ENCODE peak calls at places on chromosomes 7 and 10, in five cellular contexts. B, M, H, R and U are unnamed samples.

GRCh38 chr7:87395442-87396020 is 50.1 kb downstream of the CROT start:
- DNase-seq in B (no peak), M (no peak), H (no peak), R (no peak), U (no peak)

GRCh38 chr7:93717217-93717900 is 142.8 kb upstream of the CALCR start:
- DNase-seq in B (peak; percentile 63), M (no peak), H (no peak), R (no peak), U (no peak)

GRCh38 chr7:41879113-41879385 is 176.2 kb upstream of the INHBA start:
- DNase-seq in B (peak; percentile 70), M (no peak), H (no peak), R (no peak), U (no peak)

GRCh38 chr10:34808789-34809745 is 6.0 kb downstream of the PARD3 start:
- DNase-seq in B (peak; percentile 56), M (peak; percentile 57), H (no peak), R (no peak), U (peak; percentile 27)

GRCh38 chr7:142749218-142749993 is at the start of gene PRSS1:
- DNase-seq in B (no peak), M (no peak), H (no peak), R (no peak), U (peak; percentile 95)

GRCh38 chr7:55509322-55509721 is 63.0 kb downstream of the VOPP1 start:
- DNase-seq in B (peak; percentile 58), M (no peak), H (no peak), R (no peak), U (no peak)

GRCh38 chr7:105429746-105430612 is 41.3 kb upstream of the SRPK2 start:
- DNase-seq in B (peak; percentile 57), M (no peak), H (peak; percentile 76), R (peak; percentile 45), U (peak; percentile 53)

GRCh38 chr10:36073796-36074345 is 431.8 kb upstream of the FZD8 start:
- DNase-seq in B (no peak), M (no peak), H (no peak), R (no peak), U (no peak)

GRCh38 chr10:49458869-49459268 is 63.0 kb upstream of the DRGX start:
- DNase-seq in B (no peak), M (no peak), H (no peak), R (no peak), U (no peak)

GRCh38 chr10:117163061-117163953 is 25.2 kb upstream of the VAX1 start:
- DNase-seq in B (peak; percentile 20), M (no peak), H (no peak), R (no peak), U (peak; percentile 14)

GRCh38 chr10:77341055-77341454 is 296.6 kb downstream of the KCNMA1 start:
- DNase-seq in B (no peak), M (no peak), H (no peak), R (no peak), U (no peak)
- H3K4me1 ChIP-seq in B (no peaks in the 10 kb centered on the region), M (no peaks in the 10 kb centered on the region), H (no peaks in the 10 kb centered on the region), R (no peaks in the 10 kb centered on the region), U (no peaks in the 10 kb centered on the region)

GRCh38 chr7:134788191-134788590 is 8.8 kb downstream of the CALD1 start:
- DNase-seq in B (no peak), M (no peak), H (no peak), R (no peak), U (no peak)

GRCh38 chr7:134787720-134788119 is 8.3 kb downstream of the CALD1 start:
- DNase-seq in B (no peak), M (no peak), H (no peak), R (no peak), U (no peak)

GRCh38 chr7:134787064-134787463 is 7.6 kb downstream of the CALD1 start:
- DNase-seq in B (peak; percentile 38), M (no peak), H (no peak), R (no peak), U (no peak)

GRCh38 chr7:134784251-134785049 is 5.0 kb downstream of the CALD1 start:
- DNase-seq in B (no peak), M (no peak), H (no peak), R (no peak), U (no peak)

GRCh38 chr7:134785842-134786241 is 6.4 kb downstream of the CALD1 start:
- DNase-seq in B (no peak), M (no peak), H (no peak), R (no peak), U (no peak)
- H3K27ac ChIP-seq in B (no peak overlapping the region), M (peak overlapping the region; percentile 33), H (no peak overlapping the region), R (no peak overlapping the region), U (no peak overlapping the region)

GRCh38 chr7:151381333-151382078 is 28.3 kb downstream of the WDR86 start:
- DNase-seq in B (peak; percentile 22), M (peak; percentile 46), H (no peak), R (no peak), U (no peak)
- H3K4me3 ChIP-seq in B (no peak overlapping the region), M (peak overlapping the region; percentile 12), H (peak overlapping the region; percentile 43), R (no peak overlapping the region), U (no peak overlapping the region)

GRCh38 chr10:93075369-93076221 is 1.9 kb downstream of the CYP26A1 start:
- DNase-seq in B (peak; percentile 8), M (no peak), H (no peak), R (no peak), U (no peak)
- H3K4me1 ChIP-seq in B (peaks cover 8% of the 10 kb centered on the region), M (peaks cover 11% of the 10 kb centered on the region), H (no peaks in the 10 kb centered on the region), R (peaks cover 16% of the 10 kb centered on the region), U (peaks cover 31% of the 10 kb centered on the region)

GRCh38 chr7:78047800-78048199 is 249.2 kb downstream of the PHTF2 start:
- DNase-seq in B (no peak), M (no peak), H (no peak), R (no peak), U (no peak)
- H3K27ac ChIP-seq in B (no peak overlapping the region), M (no peak overlapping the region), H (no peak overlapping the region), R (no peak overlapping the region), U (no peak overlapping the region)

GRCh38 chr7:84187813-84188212 is 6.8 kb downstream of the SEMA3A start:
- DNase-seq in B (peak; percentile 79), M (no peak), H (no peak), R (peak; percentile 15), U (no peak)

GRCh38 chr7:84191842-84192241 is 2.7 kb downstream of the SEMA3A start:
- DNase-seq in B (peak; percentile 29), M (no peak), H (no peak), R (no peak), U (no peak)

GRCh38 chr7:84191261-84191660 is 3.3 kb downstream of the SEMA3A start:
- DNase-seq in B (peak; percentile 26), M (no peak), H (no peak), R (no peak), U (no peak)

GRCh38 chr7:84188811-84189405 is 5.7 kb downstream of the SEMA3A start:
- DNase-seq in B (peak; percentile 46), M (no peak), H (no peak), R (no peak), U (no peak)

GRCh38 chr7:84190016-84190705 is 4.4 kb downstream of the SEMA3A start:
- DNase-seq in B (peak; percentile 48), M (no peak), H (no peak), R (no peak), U (no peak)
- H3K4me3 ChIP-seq in B (no peak overlapping the region), M (no peak overlapping the region), H (no peak overlapping the region), R (no peak overlapping the region), U (no peak overlapping the region)

GRCh38 chr7:43164757-43165156 is 52.3 kb downstream of the HECW1 start:
- DNase-seq in B (peak; percentile 98), M (no peak), H (no peak), R (no peak), U (no peak)

GRCh38 chr7:43163885-43164284 is 51.4 kb downstream of the HECW1 start:
- DNase-seq in B (no peak), M (no peak), H (no peak), R (no peak), U (no peak)

GRCh38 chr7:43170571-43170970 is 58.1 kb downstream of the HECW1 start:
- DNase-seq in B (no peak), M (no peak), H (no peak), R (no peak), U (no peak)

GRCh38 chr7:43169076-43169475 is 56.6 kb downstream of the HECW1 start:
- DNase-seq in B (no peak), M (no peak), H (no peak), R (no peak), U (no peak)

GRCh38 chr7:43166686-43167085 is 54.2 kb downstream of the HECW1 start:
- DNase-seq in B (no peak), M (no peak), H (no peak), R (no peak), U (no peak)
- H3K4me1 ChIP-seq in B (peaks cover 13% of the 10 kb centered on the region), M (no peaks in the 10 kb centered on the region), H (no peaks in the 10 kb centered on the region), R (no peaks in the 10 kb centered on the region), U (no peaks in the 10 kb centered on the region)